ENCODE peak calls at places on chromosomes 6 and 20, in seven cellular contexts. V is BE2C; F is LHCN-M2; B is fibroblast of the aortic adventitia; Q is neural progenitor cell; U is iPS-NIHi11; J is effector memory CD4-positive, alpha-beta T cell. D is an unnamed sample.

GRCh38 chr6:108168501-108168979 is 2.7 kb downstream of the NR2E1 start:
- DNase-seq in V (peak), F (no peak), B (no peak), Q (peak), U (peak), J (no peak), D (no peak)

GRCh38 chr20:358891-359555 is 12.1 kb downstream of the NRSN2 start:
- DNase-seq in V (no peak), F (no peak), B (peak), Q (no peak), U (no peak), J (no peak), D (no peak)

GRCh38 chr20:60080401-60080800 is 122.2 kb downstream of the CDH26 start:
- DNase-seq in V (no peak), F (no peak), B (no peak), Q (no peak), U (no peak), J (no peak), D (no peak)

GRCh38 chr6:121698617-121699016 is 263.2 kb downstream of the GJA1 start:
- DNase-seq in V (no peak), F (no peak), B (no peak), Q (no peak), U (no peak), J (no peak), D (no peak)

GRCh38 chr6:77403424-77403823 is 59.9 kb downstream of the HTR1B start:
- DNase-seq in V (no peak), F (peak), B (peak), Q (no peak), U (no peak), J (no peak), D (no peak)

GRCh38 chr20:17530716-17531536 is at the start of gene BFSP1:
- DNase-seq in V (peak), F (peak), B (peak), Q (peak), U (peak), J (no peak), D (no peak)

GRCh38 chr20:39855799-39856198 is 833.2 kb downstream of the MAFB start:
- DNase-seq in V (no peak), F (peak), B (peak), Q (no peak), U (no peak), J (no peak), D (no peak)

GRCh38 chr20:49762940-49763766 is 49.5 kb upstream of the B4GALT5 start:
- DNase-seq in V (no peak), F (no peak), B (no peak), Q (no peak), U (no peak), J (no peak), D (no peak)

GRCh38 chr20:62887147-62887859 is 25.7 kb upstream of the TCFL5 start:
- DNase-seq in V (peak), F (peak), B (peak), Q (no peak), U (no peak), J (peak), D (no peak)

GRCh38 chr6:11727995-11728961 is 50.3 kb downstream of the ADTRP start:
- DNase-seq in V (no peak), F (no peak), B (no peak), Q (no peak), U (no peak), J (no peak), D (no peak)

GRCh38 chr6:31572041-31572911 is at the start of gene LTA:
- DNase-seq in V (no peak), F (no peak), B (no peak), Q (no peak), U (no peak), J (peak), D (peak)

GRCh38 chr20:21521596-21522478 is 8.0 kb upstream of the NKX2-2 start:
- DNase-seq in V (no peak), F (no peak), B (no peak), Q (peak), U (peak), J (no peak), D (no peak)

GRCh38 chr6:23531666-23532065 is 594.3 kb upstream of the NRSN1 start:
- DNase-seq in V (no peak), F (no peak), B (no peak), Q (no peak), U (no peak), J (no peak), D (no peak)

GRCh38 chr6:37096025-37096424 is 73.9 kb upstream of the PIM1 start:
- DNase-seq in V (no peak), F (no peak), B (no peak), Q (no peak), U (no peak), J (no peak), D (no peak)

GRCh38 chr20:44664127-44664526 is 12.6 kb upstream of the ADA start:
- DNase-seq in V (no peak), F (no peak), B (no peak), Q (no peak), U (no peak), J (no peak), D (no peak)

GRCh38 chr6:151842816-151843215 is 35.3 kb downstream of the ESR1 start:
- DNase-seq in V (no peak), F (peak), B (peak), Q (no peak), U (no peak), J (no peak), D (no peak)

GRCh38 chr6:20217900-20218299 is 5.6 kb upstream of the MBOAT1 start:
- DNase-seq in V (no peak), F (no peak), B (no peak), Q (no peak), U (no peak), J (no peak), D (no peak)

GRCh38 chr6:118419448-118420394 is 128.4 kb upstream of the PLN start:
- DNase-seq in V (no peak), F (no peak), B (no peak), Q (no peak), U (no peak), J (no peak), D (no peak)

GRCh38 chr6:51936941-51937340 is 150.5 kb downstream of the PKHD1 start:
- DNase-seq in V (no peak), F (no peak), B (no peak), Q (no peak), U (no peak), J (no peak), D (no peak)

GRCh38 chr20:34180460-34181108 is 60.6 kb upstream of the ASIP start:
- DNase-seq in V (no peak), F (no peak), B (no peak), Q (no peak), U (no peak), J (no peak), D (no peak)

GRCh38 chr20:6471110-6471647 is 296.3 kb upstream of the BMP2 start:
- DNase-seq in V (no peak), F (no peak), B (no peak), Q (no peak), U (no peak), J (no peak), D (no peak)

GRCh38 chr6:111737065-111737521 is 131.4 kb upstream of the TRAF3IP2 start:
- DNase-seq in V (no peak), F (peak), B (no peak), Q (no peak), U (no peak), J (no peak), D (no peak)

GRCh38 chr6:135922746-135923145 is 71.2 kb downstream of the PDE7B start:
- DNase-seq in V (peak), F (no peak), B (peak), Q (no peak), U (no peak), J (no peak), D (no peak)

GRCh38 chr6:40997256-40997957 is 41.6 kb downstream of the UNC5CL start:
- DNase-seq in V (no peak), F (peak), B (peak), Q (peak), U (peak), J (no peak), D (no peak)

GRCh38 chr20:3728354-3728753 is 4.1 kb upstream of the HSPA12B start:
- DNase-seq in V (no peak), F (no peak), B (no peak), Q (no peak), U (no peak), J (no peak), D (no peak)